ENCODE peak calls at places on chromosome 9, in four cellular contexts. P is CD4-positive, alpha-beta T cell; G is COR-L47; J is progenitor cell of endocrine pancreas. N is an unnamed sample.

GRCh38 chr9:27205198-27205597 is 91.8 kb downstream of the EQTN start:
- DNase-seq in P (no peak), G (no peak), J (no peak), N (no peak)

GRCh38 chr9:114434878-114435311 is 47.1 kb upstream of the AKNA start:
- DNase-seq in P (no peak), G (peak), J (no peak), N (no peak)

GRCh38 chr9:106874031-106874430 is 11.1 kb downstream of the ZNF462 start:
- DNase-seq in P (no peak), G (no peak), J (no peak), N (no peak)

GRCh38 chr9:13143281-13143680 is 136.2 kb downstream of the MPDZ start:
- DNase-seq in P (no peak), G (no peak), J (no peak), N (no peak)

GRCh38 chr9:135086597-135087488 is 625 bp upstream of the OLFM1 start:
- DNase-seq in P (no peak), G (no peak), J (no peak), N (no peak)

GRCh38 chr9:31372796-31373587 is 1011.5 kb upstream of the ACO1 start:
- DNase-seq in P (no peak), G (no peak), J (no peak), N (no peak)

GRCh38 chr9:136621019-136621733 is 41.5 kb upstream of the EGFL7 start:
- DNase-seq in P (no peak), G (no peak), J (no peak), N (no peak)

GRCh38 chr9:4548796-4549725 is 58.8 kb downstream of the SLC1A1 start:
- DNase-seq in P (no peak), G (no peak), J (peak), N (peak)

GRCh38 chr9:75826292-75826691 is 64.2 kb upstream of the PCSK5 start:
- DNase-seq in P (no peak), G (peak), J (no peak), N (no peak)

GRCh38 chr9:106643211-106643930 is 219.6 kb upstream of the ZNF462 start:
- DNase-seq in P (no peak), G (no peak), J (no peak), N (no peak)

GRCh38 chr9:136439550-136440408 is at the start of gene INPP5E:
- DNase-seq in P (peak), G (peak), J (peak), N (peak)

GRCh38 chr9:81183763-81184162 is 505.6 kb downstream of the TLE1 start:
- DNase-seq in P (no peak), G (no peak), J (no peak), N (no peak)

GRCh38 chr9:132644251-132644650 is 25.5 kb downstream of the DDX31 start:
- DNase-seq in P (no peak), G (no peak), J (no peak), N (no peak)

GRCh38 chr9:132422574-132422973 is 12.6 kb downstream of the CFAP77 start:
- DNase-seq in P (no peak), G (no peak), J (no peak), N (no peak)

GRCh38 chr9:34589656-34590375 is at the start of gene CNTFR:
- DNase-seq in P (no peak), G (peak), J (no peak), N (peak)

GRCh38 chr9:128160603-128160987 is 530 bp downstream of the BBLN start:
- DNase-seq in P (no peak), G (peak), J (no peak), N (peak)

GRCh38 chr9:91132576-91133073 is 229.1 kb downstream of the AUH start:
- DNase-seq in P (no peak), G (no peak), J (no peak), N (no peak)